ENCODE peak calls at places on chromosomes 4 and X, in ten cellular contexts. One of them, this sample, is unnamed.

GRCh38 chrX:83512111-83512510 is 4.0 kb downstream of the POU3F4 start:
- DNase-seq in A549: no peak
- DNase-seq in Right ventricle myocardium superior: no peak
- DNase-seq in ascending aorta: no peak
- DNase-seq in T-cell: no peak
- DNase-seq in M059J: no peak
- DNase-seq in hypothalamus: no peak
- DNase-seq in fibroblast of mammary gland: no peak
- DNase-seq in mammary epithelial cell: no peak
- DNase-seq in activated naive CD4-positive, alpha-beta T cell treated with anti-CD3 and anti-CD28 coated beads, Interleukin-2, amount 10 ng/mL, durations not matched to agents 7 days and 5 days: no peak
- DNase-seq in this sample: no peak

GRCh38 chrX:117969337-117969736 is 147.3 kb downstream of the KLHL13 start:
- DNase-seq in M059J: no peak
- DNase-seq in A549: no peak
- DNase-seq in mammary epithelial cell: no peak
- DNase-seq in hypothalamus: no peak
- DNase-seq in ascending aorta: no peak
- DNase-seq in activated naive CD4-positive, alpha-beta T cell treated with anti-CD3 and anti-CD28 coated beads, Interleukin-2, amount 10 ng/mL, durations not matched to agents 7 days and 5 days: no peak
- DNase-seq in Right ventricle myocardium superior: no peak
- DNase-seq in fibroblast of mammary gland: no peak
- DNase-seq in T-cell: no peak
- DNase-seq in this sample: no peak

GRCh38 chr4:84583871-84584373 is 995 bp downstream of the CDS1 start:
- DNase-seq in ascending aorta: no peak
- DNase-seq in fibroblast of mammary gland: peak; percentile 8
- DNase-seq in A549: peak; percentile 18
- DNase-seq in mammary epithelial cell: no peak
- DNase-seq in M059J: no peak
- DNase-seq in T-cell: no peak
- DNase-seq in Right ventricle myocardium superior: no peak
- DNase-seq in activated naive CD4-positive, alpha-beta T cell treated with anti-CD3 and anti-CD28 coated beads, Interleukin-2, amount 10 ng/mL, durations not matched to agents 7 days and 5 days: no peak
- DNase-seq in hypothalamus: no peak
- DNase-seq in this sample: no peak

GRCh38 chr4:39166670-39167069 is 15.7 kb upstream of the WDR19 start:
- DNase-seq in Right ventricle myocardium superior: no peak
- DNase-seq in mammary epithelial cell: no peak
- DNase-seq in ascending aorta: no peak
- DNase-seq in hypothalamus: no peak
- DNase-seq in T-cell: no peak
- DNase-seq in activated naive CD4-positive, alpha-beta T cell treated with anti-CD3 and anti-CD28 coated beads, Interleukin-2, amount 10 ng/mL, durations not matched to agents 7 days and 5 days: no peak
- DNase-seq in fibroblast of mammary gland: no peak
- DNase-seq in A549: no peak
- DNase-seq in M059J: no peak
- DNase-seq in this sample: no peak

GRCh38 chr4:567457-568350 is 8.4 kb downstream of the TMEM271 start:
- DNase-seq in Right ventricle myocardium superior: no peak
- DNase-seq in T-cell: no peak
- DNase-seq in M059J: no peak
- DNase-seq in ascending aorta: no peak
- DNase-seq in mammary epithelial cell: no peak
- DNase-seq in activated naive CD4-positive, alpha-beta T cell treated with anti-CD3 and anti-CD28 coated beads, Interleukin-2, amount 10 ng/mL, durations not matched to agents 7 days and 5 days: no peak
- DNase-seq in fibroblast of mammary gland: no peak
- DNase-seq in A549: no peak
- DNase-seq in hypothalamus: no peak
- DNase-seq in this sample: no peak

GRCh38 chr4:116358633-116359222 is 726.6 kb downstream of the TRAM1L1 start:
- DNase-seq in T-cell: peak; percentile 27
- DNase-seq in activated naive CD4-positive, alpha-beta T cell treated with anti-CD3 and anti-CD28 coated beads, Interleukin-2, amount 10 ng/mL, durations not matched to agents 7 days and 5 days: peak; percentile 53
- DNase-seq in mammary epithelial cell: peak; percentile 77
- DNase-seq in Right ventricle myocardium superior: no peak
- DNase-seq in ascending aorta: no peak
- DNase-seq in A549: peak; percentile 7
- DNase-seq in fibroblast of mammary gland: peak; percentile 71
- DNase-seq in hypothalamus: peak; percentile 2
- DNase-seq in M059J: peak; percentile 58
- DNase-seq in this sample: no peak

GRCh38 chr4:7584760-7585159 is 150.0 kb upstream of the PSAPL1 start:
- DNase-seq in fibroblast of mammary gland: no peak
- DNase-seq in A549: no peak
- DNase-seq in Right ventricle myocardium superior: no peak
- DNase-seq in mammary epithelial cell: no peak
- DNase-seq in activated naive CD4-positive, alpha-beta T cell treated with anti-CD3 and anti-CD28 coated beads, Interleukin-2, amount 10 ng/mL, durations not matched to agents 7 days and 5 days: no peak
- DNase-seq in T-cell: no peak
- DNase-seq in hypothalamus: no peak
- DNase-seq in M059J: no peak
- DNase-seq in ascending aorta: no peak
- DNase-seq in this sample: no peak

GRCh38 chr4:104416725-104417363 is 77.8 kb downstream of the CXXC4 start:
- DNase-seq in activated naive CD4-positive, alpha-beta T cell treated with anti-CD3 and anti-CD28 coated beads, Interleukin-2, amount 10 ng/mL, durations not matched to agents 7 days and 5 days: no peak
- DNase-seq in mammary epithelial cell: peak; percentile 3
- DNase-seq in A549: no peak
- DNase-seq in ascending aorta: no peak
- DNase-seq in fibroblast of mammary gland: no peak
- DNase-seq in hypothalamus: no peak
- DNase-seq in T-cell: no peak
- DNase-seq in Right ventricle myocardium superior: no peak
- DNase-seq in M059J: no peak
- DNase-seq in this sample: no peak

GRCh38 chr4:185235480-185236154 is 26.2 kb downstream of the SNX25 start:
- DNase-seq in Right ventricle myocardium superior: no peak
- DNase-seq in M059J: peak; percentile 64
- DNase-seq in mammary epithelial cell: no peak
- DNase-seq in ascending aorta: no peak
- DNase-seq in A549: no peak
- DNase-seq in hypothalamus: no peak
- DNase-seq in activated naive CD4-positive, alpha-beta T cell treated with anti-CD3 and anti-CD28 coated beads, Interleukin-2, amount 10 ng/mL, durations not matched to agents 7 days and 5 days: no peak
- DNase-seq in T-cell: no peak
- DNase-seq in fibroblast of mammary gland: peak; percentile 41
- DNase-seq in this sample: no peak

This sample was measured in sigmoid colon.